ENCODE peak calls at places on chromosomes 16 and 17, in four cellular contexts. A is stimulated activated CD8-positive, alpha-beta memory T cell treated with anti-CD3 and anti-CD28 coated beads, Interleukin-4, amount 100 ng/mL, for 4 hours; S is fibroblast of the aortic adventitia; M is aorta. G is an unnamed sample.

GRCh38 chr17:68011199-68011665 is 15.0 kb upstream of the C17orf58 start:
- DNase-seq in M (peak), S (no peak), A (peak), G (peak)

GRCh38 chr16:87416826-87417471 is 24.8 kb downstream of the MAP1LC3B start:
- DNase-seq in S (peak), M (no peak), A (no peak), G (peak)

GRCh38 chr17:55577011-55577586 is 65.8 kb upstream of the SMIM36 start:
- DNase-seq in A (no peak), M (peak), S (peak), G (peak)

GRCh38 chr17:78779848-78780247 is 2.2 kb downstream of the CYTH1 start:
- DNase-seq in M (no peak), A (no peak), S (no peak), G (no peak)

GRCh38 chr17:39461911-39462641 is 790 bp downstream of the CDK12 start:
- DNase-seq in M (no peak), S (peak), A (peak), G (peak)

GRCh38 chr17:44940768-44941167 is 6.8 kb downstream of the KIF18B start:
- DNase-seq in S (no peak), M (no peak), A (no peak), G (no peak)

GRCh38 chr17:28317965-28318758 is 838 bp upstream of the TMEM97 start:
- DNase-seq in M (no peak), S (no peak), A (no peak), G (no peak)

GRCh38 chr16:81697321-81697885 is 81.7 kb upstream of the PLCG2 start:
- DNase-seq in A (peak), M (no peak), S (peak), G (peak)

GRCh38 chr17:16283705-16284104 is 66.7 kb downstream of the PIGL start:
- DNase-seq in S (peak), A (no peak), M (no peak), G (no peak)

GRCh38 chr16:89791278-89791995 is 25.0 kb downstream of the FANCA start:
- DNase-seq in A (no peak), M (no peak), S (no peak), G (no peak)

GRCh38 chr17:66975614-66976378 is 11.3 kb downstream of the CACNG4 start:
- DNase-seq in S (no peak), A (no peak), M (no peak), G (peak)

GRCh38 chr17:71224824-71225575 is 895.8 kb upstream of the SOX9 start:
- DNase-seq in S (no peak), M (no peak), A (no peak), G (no peak)

GRCh38 chr17:16288860-16289571 is 64.3 kb downstream of the CENPV start:
- DNase-seq in M (no peak), S (peak), A (no peak), G (no peak)

GRCh38 chr16:58509256-58510096 is 5.8 kb upstream of the SETD6 start:
- DNase-seq in M (no peak), S (no peak), A (no peak), G (no peak)

GRCh38 chr16:10777356-10777755 is 33.7 kb downstream of the NUBP1 start:
- DNase-seq in M (no peak), S (no peak), A (no peak), G (no peak)

GRCh38 chr17:7842380-7842949 is 8.4 kb downstream of the KDM6B start:
- DNase-seq in A (peak), M (peak), S (peak), G (peak)

GRCh38 chr17:6494239-6494941 is 50.1 kb downstream of the PIMREG start:
- DNase-seq in M (no peak), A (no peak), S (no peak), G (peak)

GRCh38 chr17:57637668-57638010 is 107.5 kb downstream of the CCDC182 start:
- DNase-seq in M (no peak), S (no peak), A (no peak), G (no peak)

GRCh38 chr17:38745545-38745944 is 2.6 kb downstream of the PCGF2 start:
- DNase-seq in S (no peak), A (no peak), M (peak), G (no peak)

GRCh38 chr17:77356109-77356689 is 215.4 kb downstream of the SEC14L1 start:
- DNase-seq in S (no peak), A (no peak), M (no peak), G (no peak)

GRCh38 chr17:12342609-12343248 is 322.1 kb downstream of the MAP2K4 start:
- DNase-seq in S (peak), M (no peak), A (no peak), G (peak)

GRCh38 chr16:4572715-4573114 is 16.6 kb downstream of the C16orf96 start:
- DNase-seq in M (no peak), A (no peak), S (peak), G (no peak)

GRCh38 chr16:57795431-57795878 is 6.8 kb downstream of the KIFC3 start:
- DNase-seq in M (no peak), S (peak), A (no peak), G (peak)

GRCh38 chr16:23508589-23509440 is 1.5 kb downstream of the GGA2 start:
- DNase-seq in M (peak), A (no peak), S (peak), G (no peak)

GRCh38 chr17:57954421-57955182 is 610 bp downstream of the CUEDC1 start:
- DNase-seq in M (peak), A (no peak), S (peak), G (peak)

GRCh38 chr17:17119533-17119932 is 77.3 kb downstream of the MPRIP start:
- DNase-seq in M (no peak), S (peak), A (peak), G (no peak)

GRCh38 chr17:63433746-63434591 is 12.1 kb downstream of the CYB561 start:
- DNase-seq in A (no peak), M (peak), S (peak), G (no peak)

GRCh38 chr16:19105891-19106624 is 7.7 kb upstream of the ITPRIPL2 start:
- DNase-seq in A (no peak), S (no peak), M (no peak), G (no peak)

GRCh38 chr17:13365331-13365730 is 236.4 kb downstream of the HS3ST3A1 start:
- DNase-seq in S (peak), M (no peak), A (no peak), G (no peak)

GRCh38 chr16:81166417-81167300 is 70.5 kb upstream of the GCSH start:
- DNase-seq in M (no peak), A (no peak), S (no peak), G (no peak)

GRCh38 chr17:28216528-28216927 is 102.5 kb upstream of the TMEM97 start:
- DNase-seq in M (no peak), S (peak), A (no peak), G (no peak)

GRCh38 chr17:31568140-31568938 is 176.9 kb downstream of the RAB11FIP4 start:
- DNase-seq in A (no peak), M (no peak), S (peak), G (no peak)

GRCh38 chr17:74916136-74916850 is 6.8 kb downstream of the USH1G start:
- DNase-seq in M (no peak), A (no peak), S (no peak), G (no peak)

GRCh38 chr17:78618264-78619066 is 41.3 kb upstream of the DNAH17 start:
- DNase-seq in A (no peak), M (peak), S (peak), G (no peak)

G was measured in Calu3.